ENCODE peak calls at places on chromosome 1, in four cellular contexts. Z is tibial nerve, K is endothelial cell of umbilical vein, S is uterus. T is an unnamed sample.

GRCh38 chr1:30373471-30374399 is 349.6 kb downstream of the MATN1 start:
- DNase-seq in Z (no peak), K (no peak), S (no peak), T (no peak)

GRCh38 chr1:48930011-48930410 is 153.3 kb upstream of the BEND5 start:
- DNase-seq in K (no peak), Z (no peak), S (no peak), T (no peak)

GRCh38 chr1:101566883-101567538 is 330.2 kb downstream of the S1PR1 start:
- DNase-seq in Z (no peak), K (no peak), S (no peak), T (no peak)

GRCh38 chr1:41664861-41665640 is 180.6 kb upstream of the EDN2 start:
- DNase-seq in Z (no peak), S (no peak), K (peak), T (no peak)

GRCh38 chr1:44831516-44831915 is 11.5 kb downstream of the PTCH2 start:
- DNase-seq in Z (no peak), K (no peak), S (no peak), T (no peak)

GRCh38 chr1:108049083-108049819 is 84.3 kb upstream of the VAV3 start:
- DNase-seq in K (no peak), S (no peak), Z (no peak), T (peak)

GRCh38 chr1:246860401-246860800 is 71.3 kb downstream of the AHCTF1 start:
- DNase-seq in S (no peak), Z (no peak), K (no peak), T (no peak)

GRCh38 chr1:209398330-209398991 is 185.1 kb upstream of the CAMK1G start:
- DNase-seq in K (no peak), Z (peak), S (peak), T (no peak)

GRCh38 chr1:226064816-226065248 is 2.3 kb downstream of the H3-3A start:
- DNase-seq in K (peak), S (peak), Z (no peak), T (peak)

DNA sequence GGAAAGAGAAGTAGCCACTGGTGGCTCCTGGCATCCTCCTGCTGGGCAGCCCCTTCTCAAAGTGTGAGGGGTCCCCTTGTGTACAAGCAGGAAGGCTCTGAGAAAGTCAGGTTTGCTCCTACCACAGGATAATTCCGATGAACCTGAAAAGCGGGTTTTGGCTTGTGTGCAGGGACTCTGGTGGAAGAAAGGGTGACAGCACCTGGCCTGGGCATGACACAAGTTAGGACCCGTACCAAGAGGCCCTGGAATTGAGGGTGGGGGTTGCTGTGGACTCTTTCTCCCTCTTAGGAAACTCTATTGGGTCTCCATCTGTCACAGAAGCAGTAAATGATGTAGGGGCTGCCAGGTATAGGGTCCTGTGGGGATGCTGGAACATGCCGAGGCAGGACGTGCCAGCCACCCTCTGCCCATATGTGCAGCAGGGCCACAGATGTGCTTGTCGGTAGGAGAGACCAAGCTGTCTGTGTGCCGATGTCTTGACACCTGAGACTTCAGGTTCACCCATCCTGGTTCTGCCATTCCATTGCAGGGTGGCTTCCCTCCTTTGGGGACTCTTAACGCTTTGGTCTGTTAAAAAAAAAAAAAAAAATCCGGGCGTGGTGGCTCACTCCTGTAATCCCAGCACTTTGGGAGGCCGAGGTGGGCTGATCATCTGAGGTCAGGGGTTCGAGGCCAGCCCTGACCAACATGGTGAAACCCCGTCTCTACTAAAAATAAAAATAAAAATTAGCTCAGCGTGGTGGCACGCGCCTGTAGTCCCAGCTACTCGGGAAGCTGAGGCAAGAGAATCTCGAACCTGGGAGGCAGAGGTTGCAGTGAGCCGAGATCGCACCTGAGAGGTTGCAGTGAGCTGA is 9.8 kb downstream of the C1orf35 start:
- DNase-seq in S (no peak), Z (no peak), K (no peak), T (no peak)
- H3K27ac ChIP-seq in S (no peak), Z (no peak), K (no peak), T (no peak)

GRCh38 chr1:16913866-16914662 is 7.7 kb upstream of the CROCC start:
- DNase-seq in S (peak), K (peak), Z (peak), T (peak)
- TF ChIP-seq CTCF in S (no peak), K (no peak), Z (no peak), T (no peak)

DNA sequence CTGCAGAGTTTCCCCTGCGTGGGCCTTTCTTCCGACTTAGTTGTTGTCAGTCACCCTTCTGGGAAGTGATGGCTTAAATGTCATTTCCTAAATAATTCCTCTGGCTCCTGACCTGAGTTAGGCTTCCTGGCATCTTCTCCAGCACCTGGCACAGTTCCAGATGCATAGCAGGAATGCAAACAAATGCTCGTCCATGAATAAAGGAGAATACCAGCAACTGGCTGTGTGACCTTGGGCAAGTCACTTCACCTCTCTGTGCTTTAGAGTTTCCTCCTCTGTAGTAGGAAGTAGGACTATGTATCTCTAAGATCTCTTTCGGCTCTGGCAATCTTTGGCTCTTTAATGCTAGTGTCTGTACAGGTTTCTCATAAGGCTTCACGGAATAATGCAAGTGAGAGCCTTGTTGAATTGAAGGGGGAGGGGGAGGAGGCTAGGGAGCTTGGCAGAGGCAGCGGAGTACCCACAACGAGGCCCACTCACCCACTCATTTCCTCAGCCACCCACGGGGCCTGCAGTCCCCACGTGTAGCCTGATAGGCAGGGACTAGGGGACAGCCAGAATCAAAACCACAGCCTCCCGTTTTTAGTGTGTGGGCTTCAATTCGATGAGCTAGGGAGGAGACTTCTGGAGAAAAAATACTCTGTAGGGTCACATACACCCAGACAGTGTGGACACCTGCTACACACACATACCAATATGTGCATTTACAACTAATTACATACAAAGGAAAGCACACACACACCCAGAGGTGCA is 48.1 kb downstream of the TENT5C start:
- DNase-seq in Z (no peak), S (no peak), K (peak), T (no peak)
- H3K27ac ChIP-seq in Z (no peak), S (no peak), K (no peak), T (no peak)

GRCh38 chr1:70805641-70806040 is 242.0 kb downstream of the PTGER3 start:
- DNase-seq in K (no peak), Z (no peak), S (no peak), T (no peak)
- TF ChIP-seq CTCF in K (no peak), Z (no peak), S (no peak), T (no peak)